ENCODE peak calls at places on chromosome 18, in eight cellular contexts. J, Y, V, M, W, O, K and A are unnamed samples.

GRCh38 chr18:44599409-44599808 is 81.3 kb upstream of the SETBP1 start:
- DNase-seq in J (peak), Y (peak), V (no peak), M (no peak), W (no peak), O (no peak), K (no peak), A (no peak)

GRCh38 chr18:75211721-75212625 is 1.4 kb downstream of the TSHZ1 start:
- DNase-seq in J (peak), Y (peak), V (no peak), M (peak), W (peak), O (no peak), K (no peak), A (no peak)

GRCh38 chr18:45254683-45255082 is 360.6 kb upstream of the SLC14A2 start:
- DNase-seq in J (no peak), Y (peak), V (peak), M (peak), W (no peak), O (no peak), K (no peak), A (peak)

GRCh38 chr18:13378150-13378549 is 159.6 kb downstream of the LDLRAD4 start:
- DNase-seq in J (no peak), Y (no peak), V (no peak), M (no peak), W (no peak), O (no peak), K (no peak), A (no peak)

GRCh38 chr18:75654928-75655745 is 227.6 kb upstream of the SMIM21 start:
- DNase-seq in J (peak), Y (no peak), V (no peak), M (no peak), W (no peak), O (no peak), K (no peak), A (no peak)

GRCh38 chr18:53018791-53019190 is 678.8 kb downstream of the DCC start:
- DNase-seq in J (peak), Y (no peak), V (peak), M (no peak), W (peak), O (no peak), K (no peak), A (no peak)

GRCh38 chr18:62460851-62461300 is 61.9 kb upstream of the ZCCHC2 start:
- DNase-seq in J (peak), Y (no peak), V (no peak), M (peak), W (peak), O (no peak), K (no peak), A (no peak)

GRCh38 chr18:35851286-35851967 is 121.1 kb upstream of the RMP24 start:
- DNase-seq in J (no peak), Y (no peak), V (no peak), M (no peak), W (no peak), O (no peak), K (no peak), A (no peak)

GRCh38 chr18:45688834-45689233 is 35.1 kb upstream of the SLC14A1 start:
- DNase-seq in J (no peak), Y (no peak), V (no peak), M (no peak), W (no peak), O (no peak), K (no peak), A (no peak)

GRCh38 chr18:46462523-46462922 is 194.5 kb downstream of the LOXHD1 start:
- DNase-seq in J (no peak), Y (no peak), V (no peak), M (no peak), W (no peak), O (no peak), K (no peak), A (no peak)

GRCh38 chr18:45932708-45933107 is 34.4 kb downstream of the EPG5 start:
- DNase-seq in J (no peak), Y (no peak), V (no peak), M (no peak), W (no peak), O (no peak), K (no peak), A (no peak)

GRCh38 chr18:46555724-46556123 is 101.3 kb downstream of the LOXHD1 start:
- DNase-seq in J (peak), Y (peak), V (peak), M (no peak), W (no peak), O (no peak), K (peak), A (no peak)

GRCh38 chr18:48068916-48069445 is 138.5 kb upstream of the SMAD2 start:
- DNase-seq in J (no peak), Y (no peak), V (no peak), M (no peak), W (no peak), O (no peak), K (no peak), A (no peak)

GRCh38 chr18:79786304-79786703 is 11.4 kb upstream of the KCNG2 start:
- DNase-seq in J (no peak), Y (no peak), V (no peak), M (peak), W (no peak), O (no peak), K (no peak), A (no peak)

GRCh38 chr18:35582899-35583558 is 1.5 kb downstream of the GALNT1 start:
- DNase-seq in J (peak), Y (no peak), V (peak), M (no peak), W (peak), O (no peak), K (no peak), A (no peak)

GRCh38 chr18:50231621-50232020 is 34.7 kb downstream of the CFAP53 start:
- DNase-seq in J (peak), Y (no peak), V (peak), M (no peak), W (peak), O (peak), K (peak), A (no peak)

GRCh38 chr18:48165104-48165866 is 234.8 kb upstream of the SMAD2 start:
- DNase-seq in J (no peak), Y (no peak), V (no peak), M (no peak), W (no peak), O (no peak), K (no peak), A (no peak)

GRCh38 chr18:55400590-55401274 is 187.3 kb downstream of the TCF4 start:
- DNase-seq in J (no peak), Y (no peak), V (no peak), M (no peak), W (peak), O (no peak), K (no peak), A (no peak)

GRCh38 chr18:58175122-58175687 is 131.2 kb downstream of the NEDD4L start:
- DNase-seq in J (no peak), Y (no peak), V (no peak), M (no peak), W (no peak), O (no peak), K (no peak), A (no peak)

GRCh38 chr18:38025433-38026038 is 459.9 kb upstream of the CELF4 start:
- DNase-seq in J (peak), Y (no peak), V (peak), M (no peak), W (no peak), O (peak), K (no peak), A (no peak)

GRCh38 chr18:58241877-58242276 is 197.9 kb downstream of the NEDD4L start:
- DNase-seq in J (no peak), Y (no peak), V (peak), M (no peak), W (peak), O (no peak), K (no peak), A (no peak)

GRCh38 chr18:77148289-77148688 is 15.7 kb upstream of the MBP start:
- DNase-seq in J (no peak), Y (no peak), V (no peak), M (no peak), W (no peak), O (no peak), K (no peak), A (no peak)

GRCh38 chr18:61892683-61893303 is at the start of gene RNF152:
- DNase-seq in J (peak), Y (peak), V (peak), M (no peak), W (peak), O (no peak), K (peak), A (no peak)

GRCh38 chr18:46482831-46483230 is 174.2 kb downstream of the LOXHD1 start:
- DNase-seq in J (no peak), Y (no peak), V (no peak), M (no peak), W (no peak), O (no peak), K (no peak), A (no peak)

GRCh38 chr18:10201226-10201625 is 253.2 kb upstream of the APCDD1 start:
- DNase-seq in J (no peak), Y (no peak), V (no peak), M (no peak), W (no peak), O (no peak), K (no peak), A (no peak)

GRCh38 chr18:10205136-10205535 is 249.3 kb upstream of the APCDD1 start:
- DNase-seq in J (no peak), Y (peak), V (no peak), M (peak), W (peak), O (no peak), K (no peak), A (no peak)

GRCh38 chr18:10201655-10202054 is 252.8 kb upstream of the APCDD1 start:
- DNase-seq in J (no peak), Y (no peak), V (no peak), M (no peak), W (no peak), O (no peak), K (no peak), A (no peak)

GRCh38 chr18:10207682-10208081 is 246.8 kb upstream of the APCDD1 start:
- DNase-seq in J (no peak), Y (no peak), V (no peak), M (no peak), W (no peak), O (no peak), K (no peak), A (no peak)

DNA sequence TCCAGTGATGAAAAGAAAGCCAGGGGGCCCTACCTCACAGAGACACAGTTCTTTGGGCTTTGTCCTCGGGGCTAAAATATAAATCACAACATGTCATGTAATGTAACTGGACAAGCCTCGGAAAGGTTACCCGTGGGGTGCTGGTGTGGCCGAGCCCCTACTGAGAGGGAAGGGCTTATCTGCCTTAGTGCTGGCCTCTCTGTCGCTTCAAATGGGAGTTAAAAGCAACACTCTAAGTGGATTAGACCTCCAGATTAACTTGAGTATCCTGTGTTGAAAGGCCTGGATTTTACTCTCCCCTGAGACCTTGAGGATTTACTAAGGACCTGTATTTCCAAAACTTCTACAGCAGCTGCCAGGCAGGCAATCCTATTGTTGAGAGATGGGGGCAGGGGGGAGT is 251.5 kb upstream of the APCDD1 start:
- DNase-seq in J (no peak), Y (no peak), V (no peak), M (no peak), W (no peak), O (no peak), K (no peak), A (no peak)
- TF ChIP-seq CTCF in J (no peak), Y (no peak), V (no peak), M (no peak), W (no peak), O (no peak), K (no peak), A (no peak)

GRCh38 chr18:11906181-11906580 is 1.9 kb downstream of the MPPE1 start:
- DNase-seq in J (no peak), Y (no peak), V (no peak), M (no peak), W (no peak), O (no peak), K (no peak), A (no peak)

GRCh38 chr18:11909081-11909410 is 929 bp upstream of the MPPE1 start:
- DNase-seq in J (no peak), Y (no peak), V (no peak), M (no peak), W (peak), O (no peak), K (no peak), A (no peak)

GRCh38 chr18:11906926-11907874 is 917 bp downstream of the MPPE1 start:
- DNase-seq in J (no peak), Y (no peak), V (no peak), M (no peak), W (peak), O (no peak), K (no peak), A (no peak)

GRCh38 chr18:11909597-11910026 is 1.5 kb upstream of the MPPE1 start:
- DNase-seq in J (peak), Y (no peak), V (peak), M (no peak), W (peak), O (peak), K (peak), A (no peak)

DNA sequence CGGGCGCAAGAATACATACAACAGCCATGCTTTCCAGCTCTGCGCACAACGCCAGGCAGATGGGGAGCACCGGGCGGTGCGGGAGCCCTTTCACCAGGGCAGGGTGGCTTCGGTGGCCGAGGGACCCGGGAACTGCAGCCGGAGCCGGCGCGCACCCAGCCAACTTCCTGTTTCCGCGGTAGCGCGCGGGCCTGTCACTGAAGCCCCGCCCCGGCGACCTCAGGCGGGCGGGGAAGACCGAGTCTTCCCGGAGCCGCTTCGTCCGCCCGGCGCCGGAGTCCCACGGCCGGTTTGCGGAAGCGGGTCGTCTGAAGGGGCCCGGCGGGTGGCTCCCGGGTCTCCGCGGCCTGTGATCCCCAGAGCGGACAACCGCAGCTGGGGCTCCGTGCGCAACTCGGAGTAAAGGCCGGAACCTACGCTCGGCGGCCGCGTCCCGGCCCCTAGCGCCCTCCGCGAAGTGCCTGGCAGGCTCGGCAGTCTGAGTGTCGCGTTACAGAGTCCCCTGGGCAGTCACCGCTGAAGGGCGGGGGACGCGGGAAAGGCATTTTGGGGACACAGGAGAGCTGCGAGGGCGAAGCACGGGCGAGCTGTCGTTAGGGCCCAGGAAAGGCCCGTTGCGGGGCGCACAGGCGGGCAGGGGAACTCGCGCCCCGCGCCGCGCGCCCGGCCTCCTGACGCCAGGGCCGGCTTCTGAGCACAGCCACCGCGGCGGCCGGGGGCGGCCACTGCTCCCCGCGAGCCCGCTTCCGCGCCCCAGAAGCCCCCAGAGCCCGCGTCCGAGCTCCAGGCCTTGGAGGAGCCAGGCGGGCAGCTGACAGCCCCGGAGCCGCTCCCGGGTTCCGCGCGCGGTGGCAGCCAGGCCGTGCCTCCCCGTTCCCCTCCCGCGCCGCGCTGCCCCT is at the start of gene MPPE1:
- DNase-seq in J (peak), Y (peak), V (peak), M (peak), W (peak), O (peak), K (peak), A (peak)
- TF ChIP-seq CTCF in J (no peak), Y (no peak), V (no peak), M (no peak), W (no peak), O (no peak), K (no peak), A (no peak)

DNA sequence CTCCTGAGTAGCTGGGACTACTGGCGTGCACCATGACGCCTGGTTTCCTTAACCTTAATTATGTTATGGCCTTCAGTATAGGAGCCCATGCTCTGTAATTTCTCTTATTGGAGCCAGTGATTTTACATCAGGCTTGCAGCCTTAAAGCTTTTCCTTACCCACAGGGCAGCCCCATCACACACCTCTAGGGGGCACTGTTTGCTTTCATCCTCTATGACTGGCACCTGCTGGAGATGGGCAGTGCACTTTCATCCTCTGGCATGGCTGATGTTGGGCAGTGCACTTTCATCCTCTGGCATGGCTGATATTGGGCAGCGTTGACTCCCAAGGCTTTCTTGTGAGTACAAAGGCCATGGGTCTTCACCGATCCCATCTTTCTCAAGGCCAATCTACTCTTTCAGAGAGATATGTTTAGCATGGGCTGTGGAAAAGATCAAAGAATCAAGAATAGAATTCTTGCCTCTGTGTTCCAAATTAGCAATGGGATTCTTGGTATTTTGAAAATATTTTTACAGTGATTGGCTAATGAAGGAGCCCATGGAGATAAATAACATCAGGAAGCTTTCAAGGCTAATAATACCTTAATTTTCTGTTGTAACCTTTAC is 80.7 kb upstream of the MEX3C start:
- DNase-seq in J (peak), Y (no peak), V (peak), M (no peak), W (peak), O (no peak), K (peak), A (no peak)
- TF ChIP-seq CTCF in J (peak), Y (peak), V (peak), M (peak), W (peak), O (peak), K (peak), A (peak)

GRCh38 chr18:6949800-6950586 is 167.6 kb downstream of the LAMA1 start:
- DNase-seq in J (no peak), Y (no peak), V (no peak), M (no peak), W (no peak), O (no peak), K (no peak), A (no peak)
- TF ChIP-seq CTCF in J (no peak), Y (no peak), V (no peak), M (no peak), W (no peak), O (no peak), K (no peak), A (no peak)

GRCh38 chr18:2910261-2910660 is 63.5 kb downstream of the EMILIN2 start:
- DNase-seq in J (no peak), Y (no peak), V (no peak), M (no peak), W (no peak), O (no peak), K (no peak), A (no peak)
- TF ChIP-seq CTCF in J (no peak), Y (no peak), V (no peak), M (no peak), W (no peak), O (no peak), K (no peak), A (no peak)

GRCh38 chr18:22332590-22332989 is 85.1 kb downstream of the CTAGE1 start:
- DNase-seq in J (no peak), Y (no peak), V (no peak), M (no peak), W (peak), O (no peak), K (no peak), A (no peak)
- TF ChIP-seq CTCF in J (no peak), Y (no peak), V (no peak), M (no peak), W (no peak), O (peak), K (no peak), A (no peak)

DNA sequence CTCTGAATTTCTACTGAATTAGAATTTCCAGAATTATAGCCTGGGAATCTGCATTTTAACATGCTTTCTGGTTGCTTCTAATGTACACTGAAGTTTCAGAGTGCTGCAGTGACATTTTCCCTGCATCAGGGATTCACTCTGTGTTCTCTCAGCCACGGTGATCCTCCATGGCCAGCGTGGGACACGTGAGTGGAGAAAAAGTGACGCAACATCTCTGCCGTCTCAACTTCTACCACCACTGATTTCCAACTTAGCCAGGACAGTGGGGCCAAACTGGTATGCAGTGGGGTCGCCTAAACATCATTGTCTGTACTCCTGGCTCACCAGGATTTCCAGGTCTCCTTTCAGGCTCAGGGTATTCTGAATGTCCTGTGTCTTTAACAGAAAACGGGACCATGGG is 44.6 kb downstream of the LAMA3 start:
- DNase-seq in J (no peak), Y (no peak), V (no peak), M (no peak), W (no peak), O (no peak), K (no peak), A (no peak)
- TF ChIP-seq CTCF in J (no peak), Y (no peak), V (no peak), M (no peak), W (no peak), O (no peak), K (no peak), A (no peak)

GRCh38 chr18:32276896-32277295 is 87.1 kb downstream of the MEP1B start:
- DNase-seq in J (no peak), Y (no peak), V (peak), M (no peak), W (peak), O (no peak), K (no peak), A (no peak)
- TF ChIP-seq CTCF in J (no peak), Y (no peak), V (no peak), M (no peak), W (no peak), O (no peak), K (no peak), A (no peak)

GRCh38 chr18:31566576-31567306 is 24.9 kb upstream of the TTR start:
- DNase-seq in J (peak), Y (no peak), V (no peak), M (no peak), W (no peak), O (no peak), K (no peak), A (no peak)

GRCh38 chr18:31562726-31563125 is 29.0 kb upstream of the TTR start:
- DNase-seq in J (no peak), Y (no peak), V (no peak), M (no peak), W (no peak), O (no peak), K (no peak), A (no peak)

GRCh38 chr18:31565345-31565744 is 26.3 kb upstream of the TTR start:
- DNase-seq in J (no peak), Y (no peak), V (no peak), M (no peak), W (no peak), O (no peak), K (no peak), A (no peak)

GRCh38 chr18:31565782-31566512 is 25.7 kb upstream of the TTR start:
- DNase-seq in J (no peak), Y (no peak), V (no peak), M (no peak), W (no peak), O (no peak), K (no peak), A (no peak)

DNA sequence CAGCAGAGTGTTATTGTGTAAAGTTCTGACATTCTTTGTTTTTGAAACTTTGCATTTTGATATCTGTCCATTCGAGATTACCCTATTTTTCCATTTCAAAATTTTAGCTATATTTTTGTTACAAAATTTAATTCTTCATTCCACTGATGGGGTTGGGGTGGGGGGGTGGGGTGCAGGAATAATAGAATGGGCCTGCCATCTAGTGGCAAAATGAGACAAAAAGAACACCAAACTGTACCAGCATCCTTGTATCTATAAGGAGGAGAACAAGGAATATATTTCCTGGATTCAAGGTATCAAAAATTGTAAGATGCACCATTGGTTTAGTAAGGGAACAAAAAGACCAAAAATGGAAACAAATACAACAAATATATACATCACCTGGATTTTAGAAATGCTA is 27.9 kb upstream of the TTR start:
- DNase-seq in J (no peak), Y (no peak), V (no peak), M (no peak), W (peak), O (no peak), K (peak), A (no peak)
- TF ChIP-seq CTCF in J (peak), Y (no peak), V (peak), M (no peak), W (no peak), O (peak), K (peak), A (no peak)